ENCODE peak calls at places on chromosomes 4 and X, in eight cellular contexts. D is ascending aorta; E is coronary artery; R is fibroblast of lung; Q is neural progenitor cell; I is GM12892; M is CD8-positive, alpha-beta memory T cell; W is RWPE1. P is an unnamed sample.
A peak's percentile ranks its signal among the peaks of the same experiment; 100 is the strongest.

GRCh38 chrX:39705299-39705698 is 392.5 kb downstream of the BCOR start:
- DNase-seq in D (peak; percentile 82), E (no peak), R (peak; percentile 87), Q (no peak), I (no peak), M (no peak), W (peak; percentile 55), P (peak; percentile 83)

GRCh38 chr4:82431026-82431745 is 796 bp downstream of the ENOPH1 start:
- DNase-seq in D (no peak), E (no peak), R (no peak), Q (no peak), I (peak; percentile 8), M (peak; percentile 31), W (peak; percentile 44), P (peak; percentile 50)

GRCh38 chr4:13483142-13484044 is 747 bp downstream of the RAB28 start:
- DNase-seq in D (peak; percentile 87), E (no peak), R (peak; percentile 73), Q (peak; percentile 85), I (no peak), M (peak; percentile 3), W (peak; percentile 27), P (peak; percentile 78)

GRCh38 chr4:98181815-98182214 is 38.5 kb upstream of the STPG2 start:
- DNase-seq in D (no peak), E (no peak), R (peak; percentile 12), Q (no peak), I (no peak), M (no peak), W (peak; percentile 49), P (peak; percentile 5)

GRCh38 chr4:39102297-39102696 is 40.3 kb downstream of the KLHL5 start:
- DNase-seq in D (no peak), E (no peak), R (no peak), Q (no peak), I (no peak), M (no peak), W (no peak), P (no peak)

GRCh38 chr4:55407119-55407518 is 11.4 kb downstream of the TMEM165 start:
- DNase-seq in D (no peak), E (no peak), R (no peak), Q (no peak), I (no peak), M (no peak), W (no peak), P (peak; percentile 34)

GRCh38 chrX:41475611-41476241 is 28.6 kb downstream of the NYX start:
- DNase-seq in D (no peak), E (no peak), R (no peak), Q (peak; percentile 91), I (no peak), M (no peak), W (no peak), P (no peak)

GRCh38 chr4:4574792-4575191 is 32.9 kb upstream of the STX18 start:
- DNase-seq in D (no peak), E (no peak), R (peak; percentile 86), Q (peak; percentile 28), I (no peak), M (peak; percentile 7), W (no peak), P (peak; percentile 86)

GRCh38 chr4:145797278-145797677 is 117.3 kb downstream of the C4orf51 start:
- DNase-seq in D (no peak), E (no peak), R (no peak), Q (no peak), I (no peak), M (no peak), W (no peak), P (no peak)

GRCh38 chrX:140710710-140711109 is 1.2 kb downstream of the LINC00632 start:
- DNase-seq in D (no peak), E (no peak), R (peak; percentile 82), Q (no peak), I (no peak), M (no peak), W (no peak), P (no peak)

GRCh38 chr4:22661443-22661842 is 31.3 kb upstream of the GBA3 start:
- DNase-seq in D (no peak), E (no peak), R (no peak), Q (no peak), I (no peak), M (no peak), W (no peak), P (no peak)

GRCh38 chrX:133897593-133898163 is 87.7 kb downstream of the GPC3 start:
- DNase-seq in D (no peak), E (no peak), R (peak; percentile 4), Q (no peak), I (no peak), M (no peak), W (no peak), P (no peak)

GRCh38 chrX:17038681-17039161 is 92.3 kb downstream of the REPS2 start:
- DNase-seq in D (no peak), E (no peak), R (peak; percentile 74), Q (no peak), I (no peak), M (no peak), W (no peak), P (peak; percentile 92)

GRCh38 chr4:57083107-57083506 is 27.1 kb downstream of the IGFBP7 start:
- DNase-seq in D (no peak), E (no peak), R (peak; percentile 40), Q (no peak), I (no peak), M (no peak), W (no peak), P (peak; percentile 59)

GRCh38 chr4:158003212-158003611 is 169.6 kb downstream of the GASK1B start:
- DNase-seq in D (no peak), E (no peak), R (no peak), Q (no peak), I (no peak), M (no peak), W (no peak), P (no peak)

GRCh38 chr4:105808459-105809041 is 86.7 kb upstream of the NPNT start:
- DNase-seq in D (peak; percentile 73), E (peak; percentile 70), R (peak; percentile 97), Q (no peak), I (no peak), M (no peak), W (peak; percentile 8), P (peak; percentile 66)

P was measured in astrocyte.